ENCODE peak calls at places on chromosomes 2 and 18, in eight cellular contexts. One of them, this sample, is unnamed.

GRCh38 chr2:96024336-96025106 is 10.2 kb downstream of the GPAT2 start:
- DNase-seq in A549: no peak
- DNase-seq in tibial nerve: no peak
- DNase-seq in sigmoid colon: no peak
- DNase-seq in HCT116: no peak
- DNase-seq in adrenal gland: no peak
- DNase-seq in endothelial cell of umbilical vein: no peak
- DNase-seq in IMR-90: no peak
- DNase-seq in this sample: peak

GRCh38 chr2:55232863-55233657 is 572 bp downstream of the RPS27A start:
- DNase-seq in A549: no peak
- DNase-seq in tibial nerve: no peak
- DNase-seq in sigmoid colon: peak
- DNase-seq in HCT116: no peak
- DNase-seq in adrenal gland: peak
- DNase-seq in endothelial cell of umbilical vein: peak
- DNase-seq in IMR-90: peak
- DNase-seq in this sample: no peak

GRCh38 chr2:35526741-35527140 is 828.8 kb upstream of the CRIM1 start:
- DNase-seq in A549: no peak
- DNase-seq in tibial nerve: no peak
- DNase-seq in sigmoid colon: no peak
- DNase-seq in HCT116: no peak
- DNase-seq in adrenal gland: no peak
- DNase-seq in endothelial cell of umbilical vein: peak
- DNase-seq in IMR-90: no peak
- DNase-seq in this sample: no peak

GRCh38 chr2:18349421-18349820 is 211.0 kb downstream of the RDH14 start:
- DNase-seq in A549: no peak
- DNase-seq in tibial nerve: no peak
- DNase-seq in sigmoid colon: no peak
- DNase-seq in HCT116: no peak
- DNase-seq in adrenal gland: no peak
- DNase-seq in endothelial cell of umbilical vein: no peak
- DNase-seq in IMR-90: no peak
- DNase-seq in this sample: no peak

GRCh38 chr2:2636813-2637212 is 305.7 kb upstream of the MYT1L start:
- DNase-seq in A549: no peak
- DNase-seq in tibial nerve: no peak
- DNase-seq in sigmoid colon: no peak
- DNase-seq in HCT116: no peak
- DNase-seq in adrenal gland: no peak
- DNase-seq in endothelial cell of umbilical vein: no peak
- DNase-seq in IMR-90: no peak
- DNase-seq in this sample: no peak

GRCh38 chr2:54483426-54483825 is 27.3 kb downstream of the SPTBN1 start:
- DNase-seq in A549: peak
- DNase-seq in tibial nerve: no peak
- DNase-seq in sigmoid colon: no peak
- DNase-seq in HCT116: peak
- DNase-seq in adrenal gland: no peak
- DNase-seq in endothelial cell of umbilical vein: peak
- DNase-seq in IMR-90: no peak
- DNase-seq in this sample: no peak

GRCh38 chr2:105427485-105427884 is 28.6 kb upstream of the FHL2 start:
- DNase-seq in A549: no peak
- DNase-seq in tibial nerve: no peak
- DNase-seq in sigmoid colon: no peak
- DNase-seq in HCT116: no peak
- DNase-seq in adrenal gland: no peak
- DNase-seq in endothelial cell of umbilical vein: no peak
- DNase-seq in IMR-90: no peak
- DNase-seq in this sample: no peak

GRCh38 chr2:58387701-58388100 is 146.6 kb upstream of the FANCL start:
- DNase-seq in A549: no peak
- DNase-seq in tibial nerve: no peak
- DNase-seq in sigmoid colon: no peak
- DNase-seq in HCT116: no peak
- DNase-seq in adrenal gland: no peak
- DNase-seq in endothelial cell of umbilical vein: no peak
- DNase-seq in IMR-90: no peak
- DNase-seq in this sample: no peak

GRCh38 chr2:144006139-144006538 is 513.8 kb downstream of the ZEB2 start:
- DNase-seq in A549: no peak
- DNase-seq in tibial nerve: no peak
- DNase-seq in sigmoid colon: no peak
- DNase-seq in HCT116: no peak
- DNase-seq in adrenal gland: no peak
- DNase-seq in endothelial cell of umbilical vein: no peak
- DNase-seq in IMR-90: no peak
- DNase-seq in this sample: no peak

GRCh38 chr2:47218899-47219525 is 63.9 kb upstream of the STPG4 start:
- DNase-seq in A549: no peak
- DNase-seq in tibial nerve: no peak
- DNase-seq in sigmoid colon: no peak
- DNase-seq in HCT116: no peak
- DNase-seq in adrenal gland: peak
- DNase-seq in endothelial cell of umbilical vein: no peak
- DNase-seq in IMR-90: no peak
- DNase-seq in this sample: no peak

GRCh38 chr18:58249677-58250076 is 205.7 kb downstream of the NEDD4L start:
- DNase-seq in A549: no peak
- DNase-seq in tibial nerve: no peak
- DNase-seq in sigmoid colon: no peak
- DNase-seq in HCT116: no peak
- DNase-seq in adrenal gland: no peak
- DNase-seq in endothelial cell of umbilical vein: no peak
- DNase-seq in IMR-90: peak
- DNase-seq in this sample: no peak

GRCh38 chr18:39134255-39134654 is 1568.7 kb upstream of the CELF4 start:
- DNase-seq in A549: no peak
- DNase-seq in tibial nerve: no peak
- DNase-seq in sigmoid colon: no peak
- DNase-seq in HCT116: no peak
- DNase-seq in adrenal gland: no peak
- DNase-seq in endothelial cell of umbilical vein: no peak
- DNase-seq in IMR-90: no peak
- DNase-seq in this sample: no peak

GRCh38 chr2:20491739-20492531 is 45.1 kb downstream of the RHOB start:
- DNase-seq in A549: no peak
- DNase-seq in tibial nerve: no peak
- DNase-seq in sigmoid colon: peak
- DNase-seq in HCT116: peak
- DNase-seq in adrenal gland: peak
- DNase-seq in endothelial cell of umbilical vein: no peak
- DNase-seq in IMR-90: no peak
- DNase-seq in this sample: no peak

GRCh38 chr18:3603460-3604259 is 153.7 kb downstream of the TGIF1 start:
- DNase-seq in A549: no peak
- DNase-seq in tibial nerve: no peak
- DNase-seq in sigmoid colon: peak
- DNase-seq in HCT116: peak
- DNase-seq in adrenal gland: no peak
- DNase-seq in endothelial cell of umbilical vein: peak
- DNase-seq in IMR-90: peak
- DNase-seq in this sample: no peak
- TF ChIP-seq POLR2A in A549: peak
- TF ChIP-seq POLR2A in tibial nerve: peak
- TF ChIP-seq POLR2A in sigmoid colon: peak
- TF ChIP-seq POLR2A in HCT116: no peak
- TF ChIP-seq POLR2A in adrenal gland: peak
- TF ChIP-seq POLR2A in endothelial cell of umbilical vein: peak
- TF ChIP-seq POLR2A in IMR-90: peak
- TF ChIP-seq POLR2A in this sample: no peak

GRCh38 chr2:120632796-120633646 is 102.6 kb upstream of the GLI2 start:
- DNase-seq in A549: no peak
- DNase-seq in tibial nerve: no peak
- DNase-seq in sigmoid colon: no peak
- DNase-seq in HCT116: no peak
- DNase-seq in adrenal gland: no peak
- DNase-seq in endothelial cell of umbilical vein: no peak
- DNase-seq in IMR-90: no peak
- DNase-seq in this sample: peak
- TF ChIP-seq CTCF in A549: no peak
- TF ChIP-seq CTCF in tibial nerve: no peak
- TF ChIP-seq CTCF in sigmoid colon: no peak
- TF ChIP-seq CTCF in HCT116: no peak
- TF ChIP-seq CTCF in adrenal gland: no peak
- TF ChIP-seq CTCF in endothelial cell of umbilical vein: no peak
- TF ChIP-seq CTCF in IMR-90: no peak
- TF ChIP-seq CTCF in this sample: no peak

GRCh38 chr2:120238728-120239487 is 13.7 kb upstream of the RALB start:
- DNase-seq in A549: peak
- DNase-seq in tibial nerve: no peak
- DNase-seq in sigmoid colon: no peak
- DNase-seq in HCT116: peak
- DNase-seq in adrenal gland: peak
- DNase-seq in endothelial cell of umbilical vein: peak
- DNase-seq in IMR-90: peak
- DNase-seq in this sample: no peak
- TF ChIP-seq POLR2A in A549: peak
- TF ChIP-seq POLR2A in tibial nerve: no peak
- TF ChIP-seq POLR2A in sigmoid colon: peak
- TF ChIP-seq POLR2A in HCT116: no peak
- TF ChIP-seq POLR2A in adrenal gland: no peak
- TF ChIP-seq POLR2A in endothelial cell of umbilical vein: peak
- TF ChIP-seq POLR2A in IMR-90: no peak
- TF ChIP-seq POLR2A in this sample: no peak

GRCh38 chr2:219836647-219837177 is 209.3 kb downstream of the SLC4A3 start:
- DNase-seq in A549: peak
- DNase-seq in tibial nerve: no peak
- DNase-seq in sigmoid colon: no peak
- DNase-seq in HCT116: no peak
- DNase-seq in adrenal gland: no peak
- DNase-seq in endothelial cell of umbilical vein: no peak
- DNase-seq in IMR-90: peak
- DNase-seq in this sample: no peak
- TF ChIP-seq CTCF in A549: peak
- TF ChIP-seq CTCF in tibial nerve: peak
- TF ChIP-seq CTCF in sigmoid colon: no peak
- TF ChIP-seq CTCF in HCT116: peak
- TF ChIP-seq CTCF in adrenal gland: peak
- TF ChIP-seq CTCF in endothelial cell of umbilical vein: no peak
- TF ChIP-seq CTCF in IMR-90: peak
- TF ChIP-seq CTCF in this sample: no peak

DNA sequence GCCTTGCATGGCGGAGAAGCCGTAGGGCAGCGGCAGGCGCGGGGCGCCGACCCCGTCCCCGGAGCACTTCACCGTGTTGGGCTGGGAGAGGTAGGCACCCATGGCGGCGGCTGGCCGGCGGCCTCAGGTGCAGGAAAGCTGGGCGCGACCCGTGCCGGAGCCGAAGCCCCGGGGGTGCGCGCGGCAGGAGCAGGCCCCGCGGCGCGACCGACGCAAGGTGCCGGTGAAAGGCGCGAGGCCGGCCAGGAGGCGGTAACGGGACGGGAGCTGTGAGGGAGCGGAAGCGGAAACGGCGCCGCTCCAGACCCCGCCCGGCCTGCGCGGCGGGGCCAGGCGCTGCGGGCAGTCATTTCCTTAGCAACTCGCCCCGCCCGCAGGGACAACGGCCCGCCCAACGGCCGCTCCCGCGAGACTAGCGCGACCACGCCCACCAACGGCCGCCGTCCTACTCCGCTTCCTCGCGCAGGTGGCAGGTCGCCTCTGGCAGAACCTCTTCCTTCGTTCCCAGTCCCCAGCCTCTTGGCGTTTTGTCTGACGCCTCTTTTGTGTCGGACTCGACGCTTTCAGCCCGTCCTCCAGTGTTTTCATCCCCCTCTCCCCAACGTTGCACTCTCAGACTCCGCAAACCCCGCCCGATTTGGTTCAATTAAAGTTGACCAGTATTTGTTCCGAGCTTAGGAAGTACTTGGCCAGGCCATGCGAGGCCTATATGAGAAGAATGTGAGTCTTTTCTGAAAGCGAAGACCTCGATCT is at the start of gene PPM1G:
- DNase-seq in A549: peak
- DNase-seq in tibial nerve: peak
- DNase-seq in sigmoid colon: peak
- DNase-seq in HCT116: peak
- DNase-seq in adrenal gland: peak
- DNase-seq in endothelial cell of umbilical vein: peak
- DNase-seq in IMR-90: peak
- DNase-seq in this sample: peak
- TF ChIP-seq POLR2A in A549: peak
- TF ChIP-seq POLR2A in tibial nerve: peak
- TF ChIP-seq POLR2A in sigmoid colon: peak
- TF ChIP-seq POLR2A in HCT116: peak
- TF ChIP-seq POLR2A in adrenal gland: no peak
- TF ChIP-seq POLR2A in endothelial cell of umbilical vein: peak
- TF ChIP-seq POLR2A in IMR-90: peak
- TF ChIP-seq POLR2A in this sample: no peak

GRCh38 chr2:150485114-150485870 is 2.2 kb downstream of the RND3 start:
- DNase-seq in A549: peak
- DNase-seq in tibial nerve: peak
- DNase-seq in sigmoid colon: peak
- DNase-seq in HCT116: no peak
- DNase-seq in adrenal gland: peak
- DNase-seq in endothelial cell of umbilical vein: peak
- DNase-seq in IMR-90: peak
- DNase-seq in this sample: peak
- TF ChIP-seq CTCF in A549: peak
- TF ChIP-seq CTCF in tibial nerve: peak
- TF ChIP-seq CTCF in sigmoid colon: no peak
- TF ChIP-seq CTCF in HCT116: no peak
- TF ChIP-seq CTCF in adrenal gland: peak
- TF ChIP-seq CTCF in endothelial cell of umbilical vein: peak
- TF ChIP-seq CTCF in IMR-90: no peak
- TF ChIP-seq CTCF in this sample: no peak

GRCh38 chr2:6103372-6103771 is 411.2 kb downstream of the SOX11 start:
- DNase-seq in A549: no peak
- DNase-seq in tibial nerve: no peak
- DNase-seq in sigmoid colon: no peak
- DNase-seq in HCT116: no peak
- DNase-seq in adrenal gland: no peak
- DNase-seq in endothelial cell of umbilical vein: no peak
- DNase-seq in IMR-90: no peak
- DNase-seq in this sample: no peak

GRCh38 chr2:6109801-6110200 is 417.6 kb downstream of the SOX11 start:
- DNase-seq in A549: no peak
- DNase-seq in tibial nerve: no peak
- DNase-seq in sigmoid colon: no peak
- DNase-seq in HCT116: no peak
- DNase-seq in adrenal gland: no peak
- DNase-seq in endothelial cell of umbilical vein: no peak
- DNase-seq in IMR-90: no peak
- DNase-seq in this sample: no peak

GRCh38 chr2:6103949-6104348 is 411.8 kb downstream of the SOX11 start:
- DNase-seq in A549: no peak
- DNase-seq in tibial nerve: no peak
- DNase-seq in sigmoid colon: no peak
- DNase-seq in HCT116: no peak
- DNase-seq in adrenal gland: no peak
- DNase-seq in endothelial cell of umbilical vein: no peak
- DNase-seq in IMR-90: no peak
- DNase-seq in this sample: no peak

GRCh38 chr2:6111676-6112294 is 419.6 kb downstream of the SOX11 start:
- DNase-seq in A549: no peak
- DNase-seq in tibial nerve: no peak
- DNase-seq in sigmoid colon: no peak
- DNase-seq in HCT116: no peak
- DNase-seq in adrenal gland: no peak
- DNase-seq in endothelial cell of umbilical vein: no peak
- DNase-seq in IMR-90: no peak
- DNase-seq in this sample: no peak

GRCh38 chr2:6107290-6107689 is 415.1 kb downstream of the SOX11 start:
- DNase-seq in A549: no peak
- DNase-seq in tibial nerve: no peak
- DNase-seq in sigmoid colon: no peak
- DNase-seq in HCT116: no peak
- DNase-seq in adrenal gland: no peak
- DNase-seq in endothelial cell of umbilical vein: no peak
- DNase-seq in IMR-90: no peak
- DNase-seq in this sample: no peak
- TF ChIP-seq POLR2A in A549: no peak
- TF ChIP-seq POLR2A in tibial nerve: no peak
- TF ChIP-seq POLR2A in sigmoid colon: no peak
- TF ChIP-seq POLR2A in HCT116: no peak
- TF ChIP-seq POLR2A in adrenal gland: no peak
- TF ChIP-seq POLR2A in endothelial cell of umbilical vein: no peak
- TF ChIP-seq POLR2A in IMR-90: no peak
- TF ChIP-seq POLR2A in this sample: no peak